ENCODE peak calls at places on chromosomes 5 and 9, in six cellular contexts. H, Q, S, E, B and D are unnamed samples.

GRCh38 chr9:3794005-3794404 is 268.2 kb upstream of the RFX3 start:
- DNase-seq in Q (no peak), E (no peak), S (peak), B (no peak), H (no peak), D (no peak)

GRCh38 chr5:102865171-102865509 is 110.0 kb downstream of the PAM start:
- DNase-seq in B (no peak), E (peak), H (no peak), Q (no peak), S (no peak), D (no peak)

GRCh38 chr5:139186293-139186692 is 11.9 kb downstream of the SIL1 start:
- DNase-seq in B (no peak), H (no peak), S (no peak), Q (no peak), E (no peak), D (no peak)

GRCh38 chr5:71924325-71924724 is 182.9 kb upstream of the MAP1B start:
- DNase-seq in Q (no peak), H (no peak), B (no peak), S (no peak), E (no peak), D (no peak)

GRCh38 chr9:110752766-110753165 is 84.2 kb downstream of the MUSK start:
- DNase-seq in H (peak), E (peak), Q (peak), B (peak), S (no peak), D (peak)

GRCh38 chr5:180143656-180144364 is 65.2 kb downstream of the RASGEF1C start:
- DNase-seq in B (no peak), E (no peak), H (no peak), Q (no peak), S (no peak), D (no peak)

GRCh38 chr5:134784946-134785620 is 26.5 kb downstream of the DDX46 start:
- DNase-seq in B (no peak), S (no peak), Q (no peak), H (no peak), E (peak), D (peak)

GRCh38 chr5:58090704-58091103 is 369.2 kb downstream of the PLK2 start:
- DNase-seq in E (no peak), H (no peak), Q (no peak), S (no peak), B (no peak), D (no peak)

GRCh38 chr9:33649463-33649862 is 125.4 kb downstream of the ANKRD18B start:
- DNase-seq in S (no peak), B (no peak), H (no peak), E (no peak), Q (no peak), D (no peak)

GRCh38 chr5:57804500-57804899 is 321.9 kb upstream of the ACTBL2 start:
- DNase-seq in H (no peak), B (no peak), Q (no peak), S (no peak), E (no peak), D (no peak)

GRCh38 chr5:175671013-175671412 is 13.1 kb downstream of the HRH2 start:
- DNase-seq in Q (no peak), S (no peak), E (no peak), B (no peak), H (no peak), D (no peak)

GRCh38 chr9:125409637-125410521 is 148.3 kb downstream of the GAPVD1 start:
- DNase-seq in S (no peak), B (no peak), E (no peak), H (peak), Q (no peak), D (peak)

GRCh38 chr9:97468658-97469448 is 32.6 kb upstream of the TMOD1 start:
- DNase-seq in Q (no peak), S (no peak), E (peak), H (peak), B (no peak), D (peak)

GRCh38 chr9:113828211-113828610 is 47.9 kb upstream of the ZNF618 start:
- DNase-seq in S (no peak), H (no peak), E (peak), B (no peak), Q (no peak), D (no peak)

GRCh38 chr5:170112876-170113516 is 7.3 kb downstream of the FOXI1 start:
- DNase-seq in E (no peak), Q (no peak), H (no peak), S (no peak), B (no peak), D (no peak)

GRCh38 chr9:77731008-77731698 is 83.0 kb upstream of the GNA14 start:
- DNase-seq in B (no peak), E (no peak), S (no peak), H (no peak), Q (no peak), D (no peak)

GRCh38 chr5:79513519-79514390 is at the start of gene HOMER1:
- DNase-seq in Q (no peak), B (no peak), E (peak), H (peak), S (no peak), D (peak)
- TF ChIP-seq CTCF in Q (peak), B (no peak), E (no peak), H (no peak), S (no peak), D (no peak)

DNA sequence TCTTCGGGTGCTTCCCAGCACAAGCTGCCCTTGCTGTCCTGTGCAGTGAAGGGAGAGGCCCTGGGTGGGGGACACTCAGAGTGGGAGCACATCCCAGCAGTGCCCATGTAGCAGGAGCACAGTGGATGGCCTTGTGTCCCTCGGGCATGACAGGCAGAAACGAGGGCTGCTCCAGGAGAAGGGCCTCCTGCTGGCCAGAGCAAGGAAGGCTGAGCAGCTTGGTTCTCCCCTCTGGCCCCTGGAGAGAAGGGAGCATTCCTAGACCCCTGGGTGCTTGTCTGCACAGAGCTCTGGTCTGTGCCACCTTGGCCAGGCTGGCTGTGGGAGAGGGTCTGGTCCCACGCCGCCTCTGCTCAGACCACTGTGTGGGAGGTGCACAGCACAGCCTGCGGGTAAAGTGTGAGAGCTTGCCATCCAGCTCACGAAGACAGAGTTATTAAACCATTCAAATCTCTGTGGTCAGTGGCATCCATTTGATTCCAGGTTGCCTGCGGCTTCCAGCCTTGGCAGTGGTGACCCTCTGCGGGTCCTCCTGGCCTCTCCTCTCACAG is 18.3 kb downstream of the FBXW5 start:
- DNase-seq in E (no peak), H (no peak), Q (no peak), B (no peak), S (no peak), D (no peak)
- TF ChIP-seq CTCF in E (no peak), H (no peak), Q (no peak), B (no peak), S (no peak), D (no peak)

GRCh38 chr5:17185776-17186175 is 31.7 kb upstream of the BASP1 start:
- DNase-seq in S (no peak), H (no peak), B (peak), Q (peak), E (no peak), D (peak)
- TF ChIP-seq CTCF in S (no peak), H (no peak), B (no peak), Q (peak), E (no peak), D (no peak)

GRCh38 chr5:116787570-116787969 is 212.9 kb upstream of the SEMA6A start:
- DNase-seq in Q (no peak), B (no peak), S (no peak), H (no peak), E (no peak), D (no peak)
- TF ChIP-seq CTCF in Q (no peak), B (no peak), S (no peak), H (no peak), E (no peak), D (no peak)

GRCh38 chr5:59184769-59185168 is 601.9 kb downstream of the RAB3C start:
- DNase-seq in E (no peak), S (no peak), B (no peak), Q (no peak), H (no peak), D (no peak)
- TF ChIP-seq CTCF in E (no peak), S (no peak), B (no peak), Q (no peak), H (no peak), D (no peak)

GRCh38 chr5:129096382-129096991 is 1.9 kb downstream of the ISOC1 start:
- DNase-seq in H (no peak), Q (no peak), B (no peak), S (no peak), E (peak), D (no peak)

GRCh38 chr5:129097498-129098296 is 3.1 kb downstream of the ISOC1 start:
- DNase-seq in B (no peak), E (no peak), S (no peak), H (no peak), Q (no peak), D (no peak)

GRCh38 chr5:129098488-129099183 is 4.1 kb downstream of the ISOC1 start:
- DNase-seq in H (no peak), Q (no peak), S (no peak), B (no peak), E (peak), D (no peak)

GRCh38 chr5:129094924-129095797 is 612 bp downstream of the ISOC1 start:
- DNase-seq in E (peak), S (no peak), H (peak), B (no peak), Q (no peak), D (no peak)

GRCh38 chr5:129094087-129094923 is at the start of gene ISOC1:
- DNase-seq in E (peak), B (peak), S (no peak), H (peak), Q (peak), D (peak)
- TF ChIP-seq CTCF in E (no peak), B (no peak), S (no peak), H (peak), Q (no peak), D (peak)